ENCODE peak calls at places on chromosomes 2 and 18, in eight cellular contexts. One of them, this sample, is unnamed.
A peak's percentile ranks its signal among the peaks of the same experiment; 100 is the strongest.

GRCh38 chr2:133240505-133241230 is 327.6 kb downstream of the NCKAP5 start:
- DNase-seq in NCI-H1048: no peak
- DNase-seq in COLO829: peak; percentile 37
- DNase-seq in right lobe of liver: no peak
- DNase-seq in substantia nigra: no peak
- DNase-seq in IMR-90: peak; percentile 16
- DNase-seq in choroid plexus epithelial cell: peak; percentile 3
- DNase-seq in T-helper 1 cell: no peak
- DNase-seq in this sample: no peak

GRCh38 chr18:10318686-10318960 is 135.8 kb upstream of the APCDD1 start:
- DNase-seq in NCI-H1048: no peak
- DNase-seq in COLO829: no peak
- DNase-seq in right lobe of liver: no peak
- DNase-seq in substantia nigra: no peak
- DNase-seq in IMR-90: peak; percentile 25
- DNase-seq in choroid plexus epithelial cell: no peak
- DNase-seq in T-helper 1 cell: no peak
- DNase-seq in this sample: no peak

GRCh38 chr2:159776321-159776720 is 21.7 kb downstream of the CD302 start:
- DNase-seq in NCI-H1048: no peak
- DNase-seq in COLO829: no peak
- DNase-seq in right lobe of liver: no peak
- DNase-seq in substantia nigra: no peak
- DNase-seq in IMR-90: no peak
- DNase-seq in choroid plexus epithelial cell: no peak
- DNase-seq in T-helper 1 cell: no peak
- DNase-seq in this sample: no peak

GRCh38 chr2:217988840-217989204 is 14.0 kb downstream of the TNS1 start:
- DNase-seq in NCI-H1048: no peak
- DNase-seq in COLO829: no peak
- DNase-seq in right lobe of liver: no peak
- DNase-seq in substantia nigra: no peak
- DNase-seq in IMR-90: no peak
- DNase-seq in choroid plexus epithelial cell: no peak
- DNase-seq in T-helper 1 cell: no peak
- DNase-seq in this sample: no peak

GRCh38 chr2:141534671-141535359 is 596.0 kb downstream of the LRP1B start:
- DNase-seq in NCI-H1048: no peak
- DNase-seq in COLO829: no peak
- DNase-seq in right lobe of liver: no peak
- DNase-seq in substantia nigra: peak; percentile 15
- DNase-seq in IMR-90: no peak
- DNase-seq in choroid plexus epithelial cell: no peak
- DNase-seq in T-helper 1 cell: no peak
- DNase-seq in this sample: no peak

GRCh38 chr2:112869258-112869842 is 32.8 kb upstream of the IL1B start:
- DNase-seq in NCI-H1048: peak; percentile 30
- DNase-seq in COLO829: peak; percentile 54
- DNase-seq in right lobe of liver: no peak
- DNase-seq in substantia nigra: no peak
- DNase-seq in IMR-90: peak; percentile 43
- DNase-seq in choroid plexus epithelial cell: peak; percentile 52
- DNase-seq in T-helper 1 cell: no peak
- DNase-seq in this sample: peak; percentile 97

GRCh38 chr18:54717673-54718435 is 110.4 kb upstream of the RAB27B start:
- DNase-seq in NCI-H1048: no peak
- DNase-seq in COLO829: no peak
- DNase-seq in right lobe of liver: no peak
- DNase-seq in substantia nigra: peak; percentile 2
- DNase-seq in IMR-90: no peak
- DNase-seq in choroid plexus epithelial cell: peak; percentile 52
- DNase-seq in T-helper 1 cell: peak; percentile 11
- DNase-seq in this sample: peak; percentile 65

GRCh38 chr2:137659616-137660015 is 304.7 kb upstream of the HNMT start:
- DNase-seq in NCI-H1048: no peak
- DNase-seq in COLO829: no peak
- DNase-seq in right lobe of liver: no peak
- DNase-seq in substantia nigra: no peak
- DNase-seq in IMR-90: no peak
- DNase-seq in choroid plexus epithelial cell: no peak
- DNase-seq in T-helper 1 cell: no peak
- DNase-seq in this sample: no peak

GRCh38 chr2:185567940-185568339 is 170.7 kb upstream of the FSIP2 start:
- DNase-seq in NCI-H1048: no peak
- DNase-seq in COLO829: no peak
- DNase-seq in right lobe of liver: no peak
- DNase-seq in substantia nigra: no peak
- DNase-seq in IMR-90: no peak
- DNase-seq in choroid plexus epithelial cell: no peak
- DNase-seq in T-helper 1 cell: no peak
- DNase-seq in this sample: no peak

GRCh38 chr2:206548383-206548782 is 93.9 kb upstream of the FAM237A start:
- DNase-seq in NCI-H1048: no peak
- DNase-seq in COLO829: no peak
- DNase-seq in right lobe of liver: no peak
- DNase-seq in substantia nigra: no peak
- DNase-seq in IMR-90: no peak
- DNase-seq in choroid plexus epithelial cell: no peak
- DNase-seq in T-helper 1 cell: no peak
- DNase-seq in this sample: no peak

GRCh38 chr2:26457695-26458364 is 20.1 kb downstream of the OTOF start:
- DNase-seq in NCI-H1048: no peak
- DNase-seq in COLO829: no peak
- DNase-seq in right lobe of liver: peak; percentile 27
- DNase-seq in substantia nigra: no peak
- DNase-seq in IMR-90: no peak
- DNase-seq in choroid plexus epithelial cell: peak; percentile 32
- DNase-seq in T-helper 1 cell: no peak
- DNase-seq in this sample: no peak

GRCh38 chr2:10028988-10029874 is 14.1 kb upstream of the KLF11 start:
- DNase-seq in NCI-H1048: no peak
- DNase-seq in COLO829: no peak
- DNase-seq in right lobe of liver: peak; percentile 74
- DNase-seq in substantia nigra: no peak
- DNase-seq in IMR-90: no peak
- DNase-seq in choroid plexus epithelial cell: peak; percentile 75
- DNase-seq in T-helper 1 cell: no peak
- DNase-seq in this sample: no peak

GRCh38 chr2:72207334-72207733 is 59.7 kb upstream of the CYP26B1 start:
- DNase-seq in NCI-H1048: no peak
- DNase-seq in COLO829: no peak
- DNase-seq in right lobe of liver: no peak
- DNase-seq in substantia nigra: no peak
- DNase-seq in IMR-90: no peak
- DNase-seq in choroid plexus epithelial cell: no peak
- DNase-seq in T-helper 1 cell: no peak
- DNase-seq in this sample: no peak

GRCh38 chr18:361100-361732 is 93.4 kb upstream of the THOC1 start:
- DNase-seq in NCI-H1048: no peak
- DNase-seq in COLO829: no peak
- DNase-seq in right lobe of liver: no peak
- DNase-seq in substantia nigra: no peak
- DNase-seq in IMR-90: no peak
- DNase-seq in choroid plexus epithelial cell: no peak
- DNase-seq in T-helper 1 cell: no peak
- DNase-seq in this sample: no peak

GRCh38 chr2:46122318-46122970 is 174.8 kb upstream of the EPAS1 start:
- DNase-seq in NCI-H1048: no peak
- DNase-seq in COLO829: no peak
- DNase-seq in right lobe of liver: no peak
- DNase-seq in substantia nigra: no peak
- DNase-seq in IMR-90: no peak
- DNase-seq in choroid plexus epithelial cell: no peak
- DNase-seq in T-helper 1 cell: no peak
- DNase-seq in this sample: no peak

GRCh38 chr2:73859721-73860586 is 31.2 kb downstream of the STAMBP start:
- DNase-seq in NCI-H1048: no peak
- DNase-seq in COLO829: peak; percentile 70
- DNase-seq in right lobe of liver: no peak
- DNase-seq in substantia nigra: no peak
- DNase-seq in IMR-90: peak; percentile 97
- DNase-seq in choroid plexus epithelial cell: peak; percentile 90
- DNase-seq in T-helper 1 cell: no peak
- DNase-seq in this sample: no peak

GRCh38 chr2:124867247-124867646 is 842.2 kb downstream of the CNTNAP5 start:
- DNase-seq in NCI-H1048: no peak
- DNase-seq in COLO829: no peak
- DNase-seq in right lobe of liver: no peak
- DNase-seq in substantia nigra: no peak
- DNase-seq in IMR-90: no peak
- DNase-seq in choroid plexus epithelial cell: no peak
- DNase-seq in T-helper 1 cell: no peak
- DNase-seq in this sample: no peak

This sample was measured in stomach.